ENCODE peak calls at places on chromosomes 2 and 18, in six cellular contexts. D, M, V, S, N and R are unnamed samples.

GRCh38 chr2:95056461-95057459 is 31.3 kb downstream of the MAL start:
- DNase-seq in D (no peak), M (no peak), V (no peak), S (no peak), N (peak), R (peak)

GRCh38 chr2:64586883-64587481 is 62.9 kb downstream of the AFTPH start:
- DNase-seq in D (peak), M (peak), V (peak), S (peak), N (no peak), R (peak)

GRCh38 chr2:40244251-40245010 is 207.5 kb downstream of the SLC8A1 start:
- DNase-seq in D (no peak), M (peak), V (peak), S (peak), N (no peak), R (peak)

GRCh38 chr2:54227798-54228197 is 28.2 kb downstream of the TSPYL6 start:
- DNase-seq in D (no peak), M (no peak), V (no peak), S (no peak), N (no peak), R (no peak)

GRCh38 chr18:77111449-77112160 is 21.0 kb downstream of the MBP start:
- DNase-seq in D (no peak), M (no peak), V (no peak), S (no peak), N (peak), R (no peak)

GRCh38 chr2:206783718-206784117 is 18.3 kb downstream of the FASTKD2 start:
- DNase-seq in D (no peak), M (peak), V (no peak), S (no peak), N (no peak), R (no peak)

GRCh38 chr2:158539176-158539895 is 82.6 kb downstream of the PKP4 start:
- DNase-seq in D (peak), M (peak), V (no peak), S (peak), N (no peak), R (peak)

GRCh38 chr18:26863921-26864497 is 1.5 kb downstream of the AQP4 start:
- DNase-seq in D (no peak), M (no peak), V (no peak), S (no peak), N (no peak), R (no peak)

GRCh38 chr18:77765468-77765867 is 515.8 kb downstream of the GALR1 start:
- DNase-seq in D (peak), M (no peak), V (no peak), S (peak), N (no peak), R (no peak)

GRCh38 chr2:212863185-212863588 is 288.2 kb downstream of the IKZF2 start:
- DNase-seq in D (no peak), M (peak), V (peak), S (peak), N (no peak), R (peak)

GRCh38 chr18:31503011-31503410 is 5.0 kb downstream of the DSG2 start:
- DNase-seq in D (no peak), M (no peak), V (no peak), S (no peak), N (no peak), R (no peak)

GRCh38 chr2:204749319-204749718 is 204.0 kb downstream of the PARD3B start:
- DNase-seq in D (no peak), M (peak), V (no peak), S (no peak), N (no peak), R (no peak)

GRCh38 chr2:151575338-151575737 is 158.9 kb downstream of the NEB start:
- DNase-seq in D (no peak), M (peak), V (no peak), S (peak), N (no peak), R (no peak)

GRCh38 chr2:167924556-167924955 is 322.8 kb downstream of the STK39 start:
- DNase-seq in D (peak), M (no peak), V (no peak), S (no peak), N (no peak), R (no peak)

GRCh38 chr18:12036201-12036751 is 55.0 kb downstream of the IMPA2 start:
- DNase-seq in D (no peak), M (no peak), V (no peak), S (no peak), N (no peak), R (no peak)

GRCh38 chr2:217293607-217294006 is 433.7 kb upstream of the TNP1 start:
- DNase-seq in D (no peak), M (no peak), V (no peak), S (peak), N (no peak), R (no peak)

GRCh38 chr2:437772-438393 is 150.0 kb upstream of the ALKAL2 start:
- DNase-seq in D (peak), M (no peak), V (no peak), S (peak), N (no peak), R (no peak)

GRCh38 chr18:79926715-79927596 is 24.5 kb downstream of the SLC66A2 start:
- DNase-seq in D (no peak), M (no peak), V (no peak), S (no peak), N (peak), R (no peak)

GRCh38 chr2:218856896-218857243 is 2.7 kb upstream of the WNT6 start:
- DNase-seq in D (no peak), M (no peak), V (no peak), S (no peak), N (no peak), R (no peak)

GRCh38 chr2:180110469-180110868 is 103.4 kb upstream of the CWC22 start:
- DNase-seq in D (no peak), M (no peak), V (no peak), S (no peak), N (no peak), R (no peak)

GRCh38 chr2:165720526-165720925 is 73.5 kb downstream of the GALNT3 start:
- DNase-seq in D (no peak), M (peak), V (no peak), S (peak), N (no peak), R (no peak)

GRCh38 chr2:11532434-11533055 is 1.3 kb upstream of the GREB1 start:
- DNase-seq in D (no peak), M (peak), V (no peak), S (peak), N (no peak), R (no peak)

GRCh38 chr2:240834377-240834975 is 14.5 kb upstream of the KIF1A start:
- DNase-seq in D (no peak), M (no peak), V (no peak), S (no peak), N (no peak), R (no peak)

GRCh38 chr2:152822669-152823068 is 104.2 kb downstream of the ARL6IP6 start:
- DNase-seq in D (no peak), M (peak), V (no peak), S (no peak), N (no peak), R (no peak)

GRCh38 chr2:10811552-10811951 is 1.0 kb downstream of the PDIA6 start:
- DNase-seq in D (no peak), M (no peak), V (no peak), S (no peak), N (no peak), R (no peak)

GRCh38 chr2:107811376-107811775 is 15.3 kb upstream of the RGPD4 start:
- DNase-seq in D (no peak), M (no peak), V (no peak), S (no peak), N (no peak), R (no peak)